ENCODE peak calls at places on chromosomes 11 and 22, in ten cellular contexts. R is A673; P is left ventricle myocardium inferior; Z is IMR-90; F is colonic mucosa; J is CD8-positive, alpha-beta memory T cell; I is endothelial cell of umbilical vein; V is GM23248; X is bronchial epithelial cell; O is lung. S is an unnamed sample. For H3K36me3, the result is how much of the 10 kb centered on the place peaks cover.

GRCh38 chr11:120024046-120024445 is 113.9 kb downstream of the TRIM29 start:
- DNase-seq in R (no peak), P (no peak), Z (no peak), F (no peak), J (no peak), I (no peak), V (no peak), X (no peak), O (no peak), S (no peak)

GRCh38 chr11:47189100-47189834 is 3.0 kb upstream of the PACSIN3 start:
- DNase-seq in R (peak), P (no peak), Z (peak), F (no peak), J (no peak), I (no peak), V (peak), X (peak), O (peak), S (no peak)

GRCh38 chr11:62108971-62109391 is 14.8 kb upstream of the INCENP start:
- DNase-seq in R (no peak), P (no peak), Z (peak), F (no peak), J (no peak), I (peak), V (peak), X (peak), O (no peak), S (no peak)

GRCh38 chr11:105862736-105863367 is 159.2 kb downstream of the MSANTD4 start:
- DNase-seq in R (peak), P (no peak), Z (peak), F (no peak), J (no peak), I (peak), V (peak), X (peak), O (no peak), S (no peak)

GRCh38 chr22:35891442-35891841 is 137.2 kb downstream of the RBFOX2 start:
- DNase-seq in R (no peak), P (no peak), Z (no peak), F (no peak), J (no peak), I (no peak), V (no peak), X (no peak), O (no peak), S (no peak)

GRCh38 chr22:44325718-44326548 is 13.2 kb upstream of the SHISAL1 start:
- DNase-seq in R (peak), P (no peak), Z (peak), F (no peak), J (no peak), I (peak), V (peak), X (peak), O (no peak), S (no peak)

GRCh38 chr11:112652786-112653390 is 308.3 kb upstream of the NCAM1 start:
- DNase-seq in R (peak), P (no peak), Z (peak), F (no peak), J (no peak), I (no peak), V (peak), X (peak), O (no peak), S (no peak)

GRCh38 chr11:17382046-17382728 is 6.3 kb downstream of the KCNJ11 start:
- DNase-seq in R (no peak), P (no peak), Z (peak), F (no peak), J (no peak), I (no peak), V (peak), X (no peak), O (no peak), S (no peak)

GRCh38 chr11:2302280-2302843 is 549 bp downstream of the TSPAN32 start:
- DNase-seq in R (no peak), P (no peak), Z (no peak), F (peak), J (no peak), I (no peak), V (no peak), X (no peak), O (peak), S (no peak)

GRCh38 chr22:39994566-39995345 is at the start of gene FAM83F:
- DNase-seq in R (no peak), P (no peak), Z (no peak), F (peak), J (no peak), I (no peak), V (no peak), X (no peak), O (no peak), S (no peak)

GRCh38 chr22:19892249-19892879 is 37.7 kb upstream of the GNB1L start:
- DNase-seq in R (no peak), P (no peak), Z (peak), F (no peak), J (peak), I (peak), V (no peak), X (peak), O (no peak), S (no peak)

GRCh38 chr11:34358258-34358665 is 452 bp upstream of the ABTB2 start:
- DNase-seq in R (peak), P (peak), Z (peak), F (peak), J (no peak), I (peak), V (peak), X (peak), O (peak), S (no peak)

GRCh38 chr11:111231836-111232235 is 13.7 kb upstream of the POU2AF2 start:
- DNase-seq in R (no peak), P (no peak), Z (peak), F (no peak), J (no peak), I (no peak), V (no peak), X (no peak), O (no peak), S (no peak)

GRCh38 chr11:67415501-67416304 is at the start of gene CARNS1:
- DNase-seq in R (no peak), P (no peak), Z (no peak), F (no peak), J (no peak), I (no peak), V (peak), X (no peak), O (no peak), S (no peak)

GRCh38 chr11:109864161-109864661 is 229.0 kb upstream of the ZC3H12C start:
- DNase-seq in R (peak), P (no peak), Z (no peak), F (no peak), J (no peak), I (no peak), V (peak), X (no peak), O (no peak), S (no peak)

GRCh38 chr11:67289651-67290479 is 762 bp downstream of the ANKRD13D start:
- DNase-seq in R (no peak), P (peak), Z (no peak), F (no peak), J (no peak), I (peak), V (peak), X (no peak), O (no peak), S (peak)

GRCh38 chr11:97751405-97751804 is 1269.3 kb upstream of the CNTN5 start:
- DNase-seq in R (no peak), P (peak), Z (no peak), F (no peak), J (no peak), I (no peak), V (no peak), X (no peak), O (no peak), S (no peak)

GRCh38 chr11:4187055-4187988 is 92.7 kb downstream of the RRM1 start:
- DNase-seq in R (peak), P (peak), Z (peak), F (peak), J (peak), I (peak), V (peak), X (peak), O (peak), S (peak)

GRCh38 chr22:24128631-24129601 is 52.4 kb upstream of the SUSD2 start:
- DNase-seq in R (no peak), P (peak), Z (no peak), F (no peak), J (peak), I (no peak), V (no peak), X (no peak), O (no peak), S (no peak)

GRCh38 chr11:6328321-6328720 is 8.0 kb upstream of the CAVIN3 start:
- DNase-seq in R (no peak), P (no peak), Z (peak), F (no peak), J (no peak), I (no peak), V (peak), X (no peak), O (no peak), S (no peak)

GRCh38 chr22:23153994-23154393 is 8.7 kb downstream of the RAB36 start:
- DNase-seq in R (no peak), P (no peak), Z (no peak), F (no peak), J (no peak), I (no peak), V (no peak), X (no peak), O (no peak), S (no peak)

GRCh38 chr22:35900483-35901168 is 128.0 kb downstream of the RBFOX2 start:
- DNase-seq in R (no peak), P (no peak), Z (peak), F (no peak), J (no peak), I (peak), V (peak), X (peak), O (no peak), S (no peak)

GRCh38 chr11:57424802-57425564 is 1.9 kb downstream of the SLC43A3 start:
- DNase-seq in R (peak), P (peak), Z (peak), F (peak), J (peak), I (peak), V (peak), X (peak), O (peak), S (peak)

GRCh38 chr11:33320814-33321330 is 63.7 kb downstream of the HIPK3 start:
- DNase-seq in R (no peak), P (no peak), Z (peak), F (no peak), J (no peak), I (no peak), V (no peak), X (no peak), O (no peak), S (no peak)

GRCh38 chr11:77127969-77128691 is at the start of gene MYO7A:
- DNase-seq in R (no peak), P (peak), Z (peak), F (peak), J (no peak), I (peak), V (peak), X (no peak), O (no peak), S (peak)

GRCh38 chr11:69915151-69915500 is 95.9 kb upstream of the FGF3 start:
- DNase-seq in R (no peak), P (no peak), Z (peak), F (no peak), J (no peak), I (no peak), V (peak), X (peak), O (no peak), S (no peak)

GRCh38 chr11:40754297-40754696 is 705.2 kb downstream of the LRRC4C start:
- DNase-seq in R (no peak), P (no peak), Z (no peak), F (no peak), J (no peak), I (no peak), V (no peak), X (no peak), O (no peak), S (no peak)

GRCh38 chr11:84965484-84965883 is 661.7 kb downstream of the DLG2 start:
- DNase-seq in R (no peak), P (no peak), Z (no peak), F (no peak), J (no peak), I (no peak), V (no peak), X (no peak), O (no peak), S (no peak)

GRCh38 chr11:64502634-64503033 is 88.4 kb upstream of the SLC22A12 start:
- DNase-seq in R (no peak), P (no peak), Z (no peak), F (no peak), J (no peak), I (no peak), V (no peak), X (no peak), O (no peak), S (no peak)

GRCh38 chr11:34790620-34791019 is 125.6 kb downstream of the APIP start:
- DNase-seq in R (peak), P (no peak), Z (no peak), F (no peak), J (no peak), I (peak), V (no peak), X (peak), O (no peak), S (no peak)

GRCh38 chr11:63549411-63549810 is 12.8 kb downstream of the PLAAT4 start:
- DNase-seq in R (no peak), P (no peak), Z (no peak), F (peak), J (no peak), I (no peak), V (no peak), X (no peak), O (no peak), S (no peak)

GRCh38 chr11:3944198-3944597 is 88.7 kb downstream of the STIM1 start:
- DNase-seq in R (peak), P (peak), Z (no peak), F (no peak), J (no peak), I (no peak), V (peak), X (no peak), O (no peak), S (peak)

GRCh38 chr22:40714514-40714966 is 35.3 kb downstream of the MCHR1 start:
- DNase-seq in R (peak), P (no peak), Z (peak), F (no peak), J (no peak), I (peak), V (peak), X (peak), O (no peak), S (peak)

GRCh38 chr11:3840870-3841425 is at the start of gene RHOG:
- DNase-seq in R (peak), P (peak), Z (peak), F (peak), J (peak), I (no peak), V (peak), X (peak), O (peak), S (peak)

GRCh38 chr11:590997-591396 is 14.7 kb downstream of the PHRF1 start:
- DNase-seq in R (no peak), P (no peak), Z (no peak), F (no peak), J (no peak), I (no peak), V (no peak), X (no peak), O (no peak), S (no peak)
- H3K36me3 ChIP-seq in R (half or more), P (half or more), Z (half or more), F (under half), J (under half), I (under half), V (under half), X (under half), O (half or more), S (under half)

GRCh38 chr22:50302564-50302963 is 4.9 kb downstream of the PLXNB2 start:
- DNase-seq in R (no peak), P (no peak), Z (no peak), F (no peak), J (no peak), I (no peak), V (peak), X (no peak), O (no peak), S (no peak)

GRCh38 chr22:50302041-50302541 is 5.4 kb downstream of the PLXNB2 start:
- DNase-seq in R (no peak), P (no peak), Z (peak), F (peak), J (no peak), I (no peak), V (peak), X (peak), O (no peak), S (peak)

GRCh38 chr22:50304528-50305392 is 2.7 kb downstream of the PLXNB2 start:
- DNase-seq in R (peak), P (no peak), Z (no peak), F (peak), J (no peak), I (no peak), V (peak), X (peak), O (no peak), S (no peak)

GRCh38 chr22:50303848-50304527 is 3.5 kb downstream of the PLXNB2 start:
- DNase-seq in R (peak), P (no peak), Z (no peak), F (peak), J (no peak), I (no peak), V (peak), X (peak), O (peak), S (no peak)

DNA sequence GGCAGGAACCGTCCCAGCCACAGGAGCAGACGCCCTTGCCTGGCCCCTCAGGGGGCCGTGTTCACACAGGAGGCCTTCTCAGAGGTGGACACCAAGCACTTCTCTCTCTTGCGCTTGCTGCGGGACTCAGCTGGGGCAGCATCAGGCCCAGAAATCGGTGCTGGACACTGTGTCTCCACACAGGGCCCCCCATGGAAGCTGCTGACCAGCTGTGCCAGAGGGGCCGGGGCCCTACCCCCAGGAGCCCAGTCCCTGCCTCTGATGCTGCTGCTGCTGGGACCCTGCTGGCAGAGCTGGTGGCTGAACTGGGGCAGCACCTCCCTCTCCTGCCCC is 4.0 kb downstream of the PLXNB2 start:
- DNase-seq in R (no peak), P (no peak), Z (no peak), F (no peak), J (no peak), I (no peak), V (no peak), X (no peak), O (no peak), S (no peak)
- H3K36me3 ChIP-seq in R (under half), P (under half), Z (under half), F (under half), J (under half), I (under half), V (under half), X (under half), O (under half), S (under half)

GRCh38 chr22:26462971-26463661 is 20.5 kb downstream of the HPS4 start:
- DNase-seq in R (no peak), P (no peak), Z (peak), F (no peak), J (no peak), I (no peak), V (no peak), X (peak), O (no peak), S (no peak)
- H3K36me3 ChIP-seq in R (half or more), P (half or more), Z (under half), F (under half), J (under half), I (under half), V (under half), X (under half), O (under half), S (half or more)

GRCh38 chr11:65897020-65897471 is 3.1 kb downstream of the FOSL1 start:
- DNase-seq in R (no peak), P (no peak), Z (no peak), F (no peak), J (no peak), I (no peak), V (peak), X (no peak), O (no peak), S (no peak)

GRCh38 chr11:65900125-65900898 is at the start of gene FOSL1:
- DNase-seq in R (peak), P (peak), Z (peak), F (peak), J (peak), I (peak), V (peak), X (peak), O (peak), S (peak)

GRCh38 chr11:65900899-65901180 is 652 bp upstream of the FOSL1 start:
- DNase-seq in R (no peak), P (no peak), Z (no peak), F (no peak), J (no peak), I (no peak), V (no peak), X (no peak), O (no peak), S (no peak)

GRCh38 chr11:65899356-65900124 is 648 bp downstream of the FOSL1 start:
- DNase-seq in R (peak), P (peak), Z (peak), F (peak), J (peak), I (peak), V (peak), X (no peak), O (no peak), S (peak)

DNA sequence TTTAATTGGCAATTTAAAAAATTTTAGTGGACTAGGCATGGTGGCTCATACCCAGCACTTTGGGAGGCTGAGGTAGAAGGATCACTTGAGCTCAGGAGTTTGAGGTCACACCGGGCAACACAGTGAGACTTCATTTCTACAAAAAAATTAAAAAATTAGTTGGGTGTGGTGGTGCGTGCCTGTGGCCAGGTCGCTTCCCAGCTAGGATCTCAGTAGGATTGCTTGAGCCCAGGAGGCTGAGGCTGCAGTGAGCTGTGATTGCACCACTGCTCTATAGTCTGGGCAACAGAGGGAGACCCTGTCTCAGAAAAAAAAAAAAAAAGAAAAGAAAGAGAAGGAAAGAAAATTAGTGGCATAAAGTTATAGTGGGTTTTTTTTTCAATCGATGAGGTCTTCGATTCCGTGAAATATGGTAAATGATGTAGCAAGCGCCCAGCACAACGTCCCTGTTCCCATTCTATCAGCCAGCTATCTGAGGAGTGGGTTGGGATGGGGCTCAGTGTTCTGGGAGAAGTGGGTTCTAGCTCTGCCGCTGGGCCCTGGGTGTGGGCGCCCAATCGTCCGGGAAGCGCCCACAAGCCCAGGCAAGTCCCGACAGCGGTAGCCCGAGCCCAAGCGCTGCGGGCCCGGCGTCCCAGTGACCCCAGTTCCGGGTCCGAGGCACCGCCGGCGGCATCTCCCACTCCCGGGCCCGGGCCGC is 1.4 kb downstream of the FOSL1 start:
- DNase-seq in R (no peak), P (no peak), Z (no peak), F (no peak), J (no peak), I (no peak), V (peak), X (peak), O (no peak), S (no peak)
- H3K36me3 ChIP-seq in R (under half), P (under half), Z (under half), F (under half), J (under half), I (under half), V (under half), X (under half), O (under half), S (under half)

GRCh38 chr22:38740116-38740723 is 15.6 kb downstream of the SUN2 start:
- DNase-seq in R (no peak), P (no peak), Z (no peak), F (no peak), J (peak), I (no peak), V (no peak), X (no peak), O (no peak), S (no peak)

GRCh38 chr22:38741576-38741975 is 14.2 kb downstream of the SUN2 start:
- DNase-seq in R (no peak), P (no peak), Z (no peak), F (no peak), J (peak), I (no peak), V (no peak), X (no peak), O (no peak), S (no peak)

GRCh38 chr22:38741166-38741565 is 14.6 kb downstream of the SUN2 start:
- DNase-seq in R (no peak), P (no peak), Z (no peak), F (no peak), J (peak), I (no peak), V (no peak), X (no peak), O (no peak), S (no peak)

GRCh38 chr22:38739300-38740055 is 16.3 kb downstream of the SUN2 start:
- DNase-seq in R (no peak), P (no peak), Z (no peak), F (no peak), J (no peak), I (no peak), V (no peak), X (no peak), O (no peak), S (no peak)

GRCh38 chr22:38740754-38741153 is 15.0 kb downstream of the SUN2 start:
- DNase-seq in R (no peak), P (no peak), Z (no peak), F (no peak), J (peak), I (no peak), V (no peak), X (no peak), O (no peak), S (no peak)
- H3K36me3 ChIP-seq in R (half or more), P (half or more), Z (half or more), F (half or more), J (half or more), I (under half), V (under half), X (half or more), O (half or more), S (under half)

GRCh38 chr11:850777-851762 is 8.4 kb downstream of the TSPAN4 start:
- DNase-seq in R (no peak), P (no peak), Z (no peak), F (no peak), J (no peak), I (no peak), V (peak), X (no peak), O (no peak), S (no peak)
- H3K36me3 ChIP-seq in R (under half), P (under half), Z (under half), F (under half), J (under half), I (under half), V (under half), X (under half), O (under half), S (under half)

S was measured in psoas muscle.